ENCODE peak calls at places on chromosomes 11 and 22, in eight cellular contexts. M is tibial nerve; T is brain microvascular endothelial cell; S is CD8-positive, alpha-beta T cell; P is heart left ventricle; C is GM23338; Q is substantia nigra; N is IMR-90. G is an unnamed sample.

GRCh38 chr22:39209756-39210155 is 35.0 kb downstream of the PDGFB start:
- DNase-seq in S (no peak), M (no peak), P (no peak), N (no peak), C (no peak), T (no peak), Q (no peak), G (peak; percentile 66)

GRCh38 chr11:35615911-35616900 is 2.1 kb upstream of the FJX1 start:
- DNase-seq in Q (peak; percentile 48), M (no peak), P (no peak), S (no peak), T (peak; percentile 63), N (peak; percentile 74), C (peak; percentile 62), G (no peak)

GRCh38 chr22:30635273-30636225 is at the start of gene SLC35E4:
- DNase-seq in N (peak; percentile 86), P (peak; percentile 95), T (peak; percentile 76), M (peak; percentile 93), C (peak; percentile 94), S (peak; percentile 87), Q (peak; percentile 98), G (peak; percentile 97)

GRCh38 chr11:4714300-4714699 is 9.7 kb downstream of the MMP26 start:
- DNase-seq in C (no peak), P (no peak), N (no peak), Q (no peak), M (no peak), S (no peak), T (no peak), G (no peak)

GRCh38 chr11:30960387-30960992 is 374.3 kb upstream of the MPPED2 start:
- DNase-seq in P (no peak), M (no peak), Q (no peak), C (peak; percentile 73), N (peak; percentile 47), T (peak; percentile 8), S (no peak), G (no peak)

GRCh38 chr22:20439928-20440575 is 2.4 kb upstream of the SCARF2 start:
- DNase-seq in S (no peak), N (no peak), T (no peak), M (no peak), C (no peak), Q (no peak), P (peak; percentile 13), G (peak; percentile 33)

GRCh38 chr11:78149646-78150045 is 10.2 kb upstream of the ALG8 start:
- DNase-seq in S (no peak), T (peak; percentile 72), N (peak; percentile 87), C (no peak), Q (no peak), P (no peak), M (no peak), G (no peak)

GRCh38 chr22:37248251-37248650 is 4.2 kb upstream of the RAC2 start:
- DNase-seq in M (no peak), N (no peak), T (no peak), Q (no peak), C (no peak), P (no peak), S (no peak), G (peak; percentile 24)

GRCh38 chr11:105045897-105046296 is 762 bp upstream of the CARD16 start:
- DNase-seq in S (no peak), Q (no peak), T (no peak), N (no peak), M (no peak), P (no peak), C (no peak), G (no peak)

GRCh38 chr11:109015283-109015682 is 350.4 kb downstream of the DDX10 start:
- DNase-seq in N (peak; percentile 82), P (no peak), T (peak; percentile 70), S (no peak), Q (no peak), M (no peak), C (no peak), G (no peak)

GRCh38 chr22:21951931-21952465 is 650 bp downstream of the PPM1F start:
- DNase-seq in C (peak; percentile 74), N (peak; percentile 53), P (peak; percentile 58), S (no peak), Q (peak; percentile 30), M (no peak), T (peak; percentile 34), G (peak; percentile 82)

GRCh38 chr11:12246169-12246568 is 131.2 kb upstream of the PARVA start:
- DNase-seq in Q (peak; percentile 18), M (no peak), C (no peak), P (peak; percentile 46), T (no peak), S (no peak), N (no peak), G (no peak)

DNA sequence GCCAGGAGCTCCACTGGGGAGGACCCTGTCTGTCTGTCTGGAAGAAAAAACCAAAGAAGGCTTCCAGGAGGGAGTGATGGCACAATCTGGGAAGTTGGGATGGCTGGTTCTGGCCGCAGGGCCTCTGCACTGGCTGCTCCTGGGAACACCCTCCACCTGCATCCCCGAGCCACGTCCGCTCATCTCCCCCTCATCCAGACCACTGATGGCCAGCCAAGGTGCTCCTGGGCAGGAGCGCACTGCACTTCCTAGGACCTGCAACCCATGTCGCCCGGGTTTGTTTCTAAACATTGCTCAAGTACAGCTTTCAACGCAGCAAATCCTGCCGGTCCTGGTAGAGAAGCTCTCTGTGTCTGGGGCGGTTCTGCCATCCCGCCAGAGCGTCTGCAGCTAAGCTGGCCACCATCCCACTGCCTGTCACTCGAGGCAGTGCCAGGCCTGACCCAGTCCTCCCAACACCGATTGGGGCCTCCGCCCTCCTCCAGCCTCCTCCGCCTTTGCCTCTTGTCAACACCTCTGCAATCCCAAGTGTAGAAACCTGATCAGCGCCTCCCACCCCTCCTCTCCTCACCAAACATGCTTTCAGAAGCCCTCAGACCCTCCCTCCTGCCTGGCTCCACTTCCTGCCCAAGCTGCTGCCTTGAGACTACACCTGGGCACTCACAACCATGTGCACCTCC is 5.1 kb upstream of the IFITM10 start:
- DNase-seq in Q (no peak), P (peak; percentile 89), T (no peak), C (no peak), N (no peak), M (no peak), S (no peak), G (no peak)
- H3K27ac ChIP-seq in Q (peak overlapping the region; percentile 35), P (peak overlapping the region; percentile 75), T (no peak overlapping the region), C (no peak overlapping the region), N (no peak overlapping the region), M (peak overlapping the region; percentile 94), S (no peak overlapping the region), G (no peak overlapping the region)

DNA sequence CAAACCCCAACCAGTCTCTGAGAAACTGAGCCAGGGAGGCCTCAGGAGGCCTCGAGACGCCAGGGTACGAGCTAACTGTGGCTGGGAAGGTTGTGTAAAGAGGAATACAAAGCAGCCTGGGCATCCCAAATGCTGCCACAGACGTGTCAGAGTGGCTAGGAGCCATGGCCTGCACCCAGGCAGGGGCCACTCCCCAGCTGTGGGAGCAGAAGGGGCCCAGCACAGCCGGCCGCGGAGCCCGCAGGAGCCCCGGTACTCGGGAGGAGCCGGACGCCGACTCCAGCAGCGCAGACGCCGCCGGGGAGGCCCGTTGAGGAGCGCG is 349.8 kb upstream of the B3GAT1 start:
- DNase-seq in N (no peak), M (no peak), Q (no peak), P (no peak), S (no peak), C (no peak), T (no peak), G (no peak)
- H3K27ac ChIP-seq in N (no peak overlapping the region), M (no peak overlapping the region), Q (no peak overlapping the region), P (no peak overlapping the region), S (no peak overlapping the region), C (no peak overlapping the region), T (no peak overlapping the region), G (no peak overlapping the region)

DNA sequence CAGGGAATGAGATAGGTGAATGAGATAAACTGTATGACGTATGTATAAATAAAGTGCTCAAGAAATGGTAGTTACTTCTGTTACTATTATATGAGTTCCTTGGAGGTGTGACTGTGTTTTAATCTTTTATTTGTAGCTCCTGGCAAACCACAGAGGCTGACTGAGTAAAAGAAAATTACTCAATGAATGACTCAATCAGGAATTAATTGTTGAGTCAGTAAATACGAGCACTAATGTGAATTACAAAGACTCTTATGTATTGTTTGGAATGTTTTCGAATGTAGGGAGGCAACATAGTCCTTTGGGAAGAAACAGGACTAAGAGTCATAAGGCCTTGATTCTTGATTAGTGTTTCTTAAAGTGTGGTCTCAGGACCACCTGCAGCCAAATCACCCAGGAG is 51.1 kb upstream of the BLID start:
- DNase-seq in P (no peak), S (no peak), M (no peak), T (no peak), N (peak; percentile 85), C (peak; percentile 12), Q (no peak), G (no peak)
- H3K27ac ChIP-seq in P (no peak overlapping the region), S (no peak overlapping the region), M (peak overlapping the region; percentile 70), T (peak overlapping the region; percentile 70), N (peak overlapping the region; percentile 48), C (no peak overlapping the region), Q (no peak overlapping the region), G (no peak overlapping the region)

GRCh38 chr11:32266611-32267010 is 168.7 kb downstream of the WT1 start:
- DNase-seq in T (no peak), Q (no peak), P (no peak), N (peak; percentile 4), S (no peak), C (no peak), M (no peak), G (no peak)
- H3K27ac ChIP-seq in T (no peak overlapping the region), Q (no peak overlapping the region), P (no peak overlapping the region), N (no peak overlapping the region), S (no peak overlapping the region), C (no peak overlapping the region), M (no peak overlapping the region), G (no peak overlapping the region)

GRCh38 chr11:3043315-3043871 is 13.8 kb downstream of the CARS1 start:
- DNase-seq in S (no peak), Q (peak; percentile 77), C (no peak), T (no peak), N (no peak), P (peak; percentile 86), M (peak; percentile 27), G (no peak)
- H3K27ac ChIP-seq in S (no peak overlapping the region), Q (peak overlapping the region; percentile 66), C (peak overlapping the region; percentile 32), T (no peak overlapping the region), N (no peak overlapping the region), P (peak overlapping the region; percentile 78), M (peak overlapping the region; percentile 70), G (no peak overlapping the region)

GRCh38 chr11:129375731-129376657 is at the start of gene BARX2:
- DNase-seq in Q (peak; percentile 45), M (no peak), C (peak; percentile 86), S (no peak), P (no peak), T (peak; percentile 59), N (peak; percentile 54), G (peak; percentile 91)

GRCh38 chr11:129373489-129373953 is 2.1 kb upstream of the BARX2 start:
- DNase-seq in Q (no peak), N (no peak), S (no peak), T (no peak), C (peak; percentile 49), M (no peak), P (no peak), G (no peak)

GRCh38 chr11:129374081-129374992 is 1.3 kb upstream of the BARX2 start:
- DNase-seq in C (peak; percentile 54), T (no peak), M (no peak), N (no peak), Q (no peak), S (no peak), P (no peak), G (peak; percentile 75)

GRCh38 chr11:129376658-129377341 is 1.2 kb downstream of the BARX2 start:
- DNase-seq in S (no peak), P (no peak), Q (no peak), T (no peak), N (no peak), C (no peak), M (no peak), G (no peak)

GRCh38 chr11:129374993-129375721 is 491 bp upstream of the BARX2 start:
- DNase-seq in P (no peak), C (peak; percentile 72), N (no peak), Q (no peak), S (no peak), T (no peak), M (no peak), G (peak; percentile 86)
- H3K27ac ChIP-seq in P (no peak overlapping the region), C (no peak overlapping the region), N (no peak overlapping the region), Q (no peak overlapping the region), S (no peak overlapping the region), T (no peak overlapping the region), M (no peak overlapping the region), G (no peak overlapping the region)

G was measured in endodermal cell.